ENCODE peak calls at places on chromosomes 3 and 15, in four cellular contexts. N, P, Y and I are unnamed samples. For H3K4me1, the result is how much of the 10 kb centered on the place peaks cover.

GRCh38 chr15:29309139-29309538 is 39.5 kb upstream of the NSMCE3 start:
- DNase-seq in N (no peak), Y (no peak), P (no peak), I (no peak)

GRCh38 chr3:23752126-23752525 is 53.6 kb upstream of the UBE2E1 start:
- DNase-seq in Y (no peak), N (no peak), P (no peak), I (no peak)

GRCh38 chr3:45551214-45552010 is 43.1 kb upstream of the LIMD1 start:
- DNase-seq in Y (peak), P (peak), N (peak), I (no peak)

GRCh38 chr15:38474155-38474757 is 20.3 kb downstream of the FAM98B start:
- DNase-seq in P (no peak), Y (no peak), N (no peak), I (peak)

GRCh38 chr3:9135930-9136525 is 113.4 kb downstream of the SRGAP3 start:
- DNase-seq in N (no peak), P (no peak), Y (no peak), I (no peak)

GRCh38 chr15:57165992-57166391 is 210.3 kb upstream of the CGNL1 start:
- DNase-seq in N (no peak), Y (no peak), P (no peak), I (no peak)

GRCh38 chr15:51727141-51727897 is 10.1 kb downstream of the LYSMD2 start:
- DNase-seq in P (no peak), N (no peak), Y (no peak), I (no peak)

GRCh38 chr3:25789596-25790556 is at the start of gene OXSM:
- DNase-seq in Y (peak), N (no peak), P (peak), I (peak)

GRCh38 chr3:24296441-24297205 is 198.0 kb downstream of the THRB start:
- DNase-seq in N (no peak), Y (no peak), P (no peak), I (no peak)

GRCh38 chr3:20012164-20012563 is at the start of gene PP2D1:
- DNase-seq in Y (no peak), P (no peak), N (no peak), I (no peak)

GRCh38 chr15:82621970-82622369 is 25.2 kb downstream of the CPEB1 start:
- DNase-seq in Y (no peak), N (no peak), P (no peak), I (no peak)

GRCh38 chr15:71455107-71455506 is 339.8 kb downstream of the THSD4 start:
- DNase-seq in P (no peak), Y (no peak), N (no peak), I (no peak)

GRCh38 chr3:184808021-184808420 is 3.9 kb upstream of the VPS8 start:
- DNase-seq in Y (no peak), P (no peak), N (peak), I (peak)

GRCh38 chr3:193737191-193737751 is 144.3 kb downstream of the OPA1 start:
- DNase-seq in P (no peak), Y (no peak), N (no peak), I (no peak)

GRCh38 chr3:60497922-60498321 is 753.3 kb downstream of the FHIT start:
- DNase-seq in P (no peak), N (no peak), Y (no peak), I (no peak)

GRCh38 chr15:59456114-59456513 is 18.1 kb downstream of the FAM81A start:
- DNase-seq in Y (no peak), N (no peak), P (peak), I (no peak)

GRCh38 chr15:25800761-25801515 is 62.2 kb downstream of the ATP10A start:
- DNase-seq in P (no peak), N (no peak), Y (peak), I (no peak)

GRCh38 chr3:188807002-188807401 is 364.8 kb upstream of the TPRG1 start:
- DNase-seq in N (no peak), P (no peak), Y (no peak), I (no peak)

GRCh38 chr3:114217266-114217665 is 20.1 kb downstream of the ZNF80 start:
- DNase-seq in N (no peak), P (no peak), Y (no peak), I (no peak)
- H3K4me1 ChIP-seq in N (under half), P (under half), Y (under half), I (under half)

GRCh38 chr15:64883097-64883581 is 28.6 kb upstream of the ANKDD1A start:
- DNase-seq in Y (no peak), N (no peak), P (no peak), I (no peak)

GRCh38 chr15:64888336-64888735 is 23.4 kb upstream of the ANKDD1A start:
- DNase-seq in P (no peak), Y (no peak), N (no peak), I (no peak)

GRCh38 chr15:64878708-64879107 is 33.0 kb upstream of the ANKDD1A start:
- DNase-seq in Y (no peak), P (no peak), N (no peak), I (no peak)

DNA sequence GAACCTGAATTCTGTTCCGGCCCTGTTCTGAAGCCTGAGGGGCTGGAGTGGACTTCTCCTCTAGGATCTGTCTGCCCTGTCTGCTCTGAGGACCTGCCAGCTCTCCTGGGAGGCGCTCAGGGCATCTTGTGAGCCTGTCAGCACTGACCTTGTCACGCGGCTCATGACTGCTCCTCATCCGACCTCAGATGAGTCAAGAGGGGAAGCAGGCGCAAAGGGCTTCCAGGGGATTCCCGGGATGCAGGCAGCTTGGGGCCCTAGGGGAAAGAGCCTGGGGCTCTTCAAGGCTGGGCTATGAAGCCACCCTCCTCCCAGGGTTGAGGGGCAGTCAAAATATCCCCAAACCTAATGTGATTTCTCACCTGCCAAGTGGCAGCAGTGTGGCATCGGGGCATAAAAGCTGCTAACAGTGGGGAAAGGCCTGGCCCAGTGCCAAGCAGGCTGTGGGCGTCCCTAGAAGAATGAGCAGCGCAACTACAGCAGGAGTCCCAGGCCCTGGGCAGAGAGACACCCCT is 27.6 kb upstream of the ANKDD1A start:
- DNase-seq in N (no peak), Y (peak), P (peak), I (no peak)
- H3K27ac ChIP-seq in N (no peak), Y (peak), P (peak), I (no peak)

GRCh38 chr3:177358968-177359600 is 161.8 kb upstream of the TBL1XR1 start:
- DNase-seq in N (no peak), Y (peak), P (peak), I (no peak)

GRCh38 chr3:177358085-177358967 is 161.0 kb upstream of the TBL1XR1 start:
- DNase-seq in N (no peak), P (peak), Y (peak), I (no peak)

GRCh38 chr3:177361042-177361938 is 164.0 kb upstream of the TBL1XR1 start:
- DNase-seq in Y (no peak), N (no peak), P (no peak), I (no peak)

GRCh38 chr3:177357352-177358084 is 160.2 kb upstream of the TBL1XR1 start:
- DNase-seq in P (peak), Y (no peak), N (no peak), I (no peak)

DNA sequence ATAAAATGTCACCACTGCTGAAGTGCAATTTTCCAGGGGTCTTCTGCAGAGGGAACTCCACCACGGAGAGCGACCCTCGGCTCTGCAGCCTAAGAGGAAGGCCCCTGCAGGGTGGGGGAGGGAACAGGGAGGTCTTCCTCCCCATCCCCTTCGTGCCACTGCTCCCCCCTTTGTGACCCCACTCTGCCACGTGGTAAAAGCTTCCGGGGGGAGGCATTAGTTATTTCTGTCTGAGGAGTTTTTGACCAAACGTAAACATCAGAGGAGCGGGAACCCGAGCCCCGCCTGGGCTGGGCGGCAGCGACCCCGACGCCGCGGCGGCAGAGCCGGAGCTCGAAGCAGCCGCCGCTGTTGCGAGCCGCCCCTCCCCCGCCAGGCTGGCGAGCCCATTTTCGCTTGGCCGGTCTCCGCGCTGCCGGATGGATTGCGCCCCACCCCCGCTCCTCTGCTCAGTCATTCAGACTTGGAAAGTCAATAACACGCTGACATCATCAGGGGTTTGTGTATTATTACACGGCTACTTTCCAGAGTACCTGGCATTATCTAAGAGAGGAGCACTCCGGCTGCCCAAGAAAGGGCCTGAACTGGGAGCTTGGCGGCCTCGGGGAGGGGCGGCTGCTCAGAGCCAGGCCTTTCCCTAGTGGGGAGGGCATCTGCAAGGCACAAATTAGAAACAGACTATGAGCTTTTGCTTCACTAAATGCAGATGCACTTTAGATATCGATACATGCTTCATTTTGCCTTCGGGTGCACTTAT is 162.5 kb upstream of the TBL1XR1 start:
- DNase-seq in P (peak), N (peak), Y (peak), I (peak)
- H3K4me3 ChIP-seq in P (peak), N (peak), Y (peak), I (peak)

GRCh38 chr3:35970793-35971192 is 331.5 kb downstream of the ARPP21 start:
- DNase-seq in N (no peak), P (no peak), Y (no peak), I (no peak)

GRCh38 chr3:35965908-35966307 is 326.6 kb downstream of the ARPP21 start:
- DNase-seq in P (no peak), N (no peak), Y (no peak), I (peak)

GRCh38 chr3:35966629-35967464 is 327.5 kb downstream of the ARPP21 start:
- DNase-seq in P (no peak), Y (no peak), N (no peak), I (no peak)

GRCh38 chr3:35968223-35968622 is 328.9 kb downstream of the ARPP21 start:
- DNase-seq in N (no peak), P (no peak), Y (no peak), I (no peak)
- H3K4me1 ChIP-seq in N (under half), P (under half), Y (under half), I (under half)

DNA sequence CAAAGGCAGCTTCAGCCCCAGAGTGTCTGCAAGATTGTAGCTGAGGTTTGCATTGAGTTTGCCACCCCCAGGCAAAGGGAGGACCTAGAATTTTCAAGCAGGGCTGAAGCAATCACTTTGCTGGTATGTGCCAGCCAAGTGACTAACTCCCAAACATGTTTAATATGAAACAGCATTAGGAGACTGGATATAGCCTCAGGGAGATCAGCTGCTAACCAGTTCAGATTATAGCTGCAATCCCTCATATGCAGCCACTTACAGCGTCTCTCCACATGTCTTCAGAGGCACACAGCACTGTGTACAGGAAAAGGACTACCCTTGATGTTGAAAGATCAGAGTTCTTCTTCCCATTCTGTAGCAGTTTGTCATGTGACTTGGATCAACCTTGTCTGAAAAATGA is 38.4 kb upstream of the PPP2R3A start:
- DNase-seq in Y (no peak), P (no peak), N (no peak), I (no peak)
- H3K27ac ChIP-seq in Y (no peak), P (no peak), N (no peak), I (no peak)

DNA sequence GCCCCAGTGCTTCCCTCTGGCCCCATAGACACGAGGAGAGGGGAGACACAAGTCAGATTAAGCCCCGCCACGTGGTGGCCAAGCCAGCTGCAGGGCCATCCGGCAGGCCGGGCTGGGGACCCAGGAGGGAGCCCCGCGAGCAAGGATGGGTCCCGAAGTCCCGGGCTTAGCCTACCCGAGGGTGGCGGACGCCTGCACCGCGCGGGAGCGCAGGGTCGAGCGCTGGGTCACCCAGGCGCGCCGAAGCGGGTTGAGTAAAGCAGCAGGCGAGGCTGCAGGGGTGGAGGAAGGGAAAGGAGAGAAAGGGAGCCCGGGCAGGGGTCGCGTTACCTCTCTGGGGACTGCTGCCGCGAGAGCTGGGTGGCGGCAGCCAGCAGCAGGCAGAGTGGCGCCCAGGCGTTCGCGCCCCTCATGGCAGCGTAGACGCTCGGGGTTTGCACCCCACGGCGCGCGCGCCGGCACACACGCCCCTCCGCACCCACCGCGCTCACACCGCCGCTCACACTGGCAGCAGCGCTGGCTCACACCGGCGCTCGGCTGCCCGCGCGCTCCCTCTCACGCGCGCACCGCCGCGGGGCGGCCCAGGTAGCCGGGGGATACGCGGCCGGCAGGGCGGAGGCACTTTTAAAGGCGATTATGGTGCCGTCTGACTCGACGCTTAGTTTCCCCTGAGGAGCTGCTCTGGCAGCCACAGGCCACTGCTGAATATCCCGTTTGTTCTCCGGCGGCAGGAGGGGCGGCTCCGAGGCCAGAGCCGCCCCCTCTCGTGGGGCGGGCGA is at the start of gene PCOLCE2:
- DNase-seq in Y (peak), P (no peak), N (no peak), I (peak)
- H3K4me3 ChIP-seq in Y (peak), P (peak), N (peak), I (peak)

GRCh38 chr15:89681146-89681545 is 2.0 kb upstream of the PLIN1 start:
- DNase-seq in N (no peak), Y (no peak), P (no peak), I (no peak)
- H3K4me1 ChIP-seq in N (under half), Y (under half), P (under half), I (under half)